ENCODE peak calls at places on chromosomes 16 and 17, in nine cellular contexts. I is foreskin keratinocyte; T is RWPE1; Y is A549; U is CD8-positive, alpha-beta memory T cell; K is lung; H is hepatocyte; W is substantia nigra; E is heart right ventricle. J is an unnamed sample.

GRCh38 chr17:35244345-35245195 is 1.7 kb downstream of the SLFN5 start:
- DNase-seq in U (peak), W (no peak), H (peak), E (peak), I (peak), K (peak), T (peak), Y (peak), J (peak)

GRCh38 chr17:80539022-80539421 is 5.6 kb upstream of the RPTOR start:
- DNase-seq in I (no peak), E (no peak), Y (peak), K (no peak), T (no peak), H (no peak), U (no peak), W (no peak), J (no peak)

GRCh38 chr17:38338053-38338452 is 5.7 kb downstream of the GPR179 start:
- DNase-seq in E (no peak), U (no peak), W (no peak), T (no peak), I (no peak), H (no peak), Y (no peak), K (no peak), J (no peak)

GRCh38 chr16:87956169-87956770 is 5.0 kb downstream of the BANP start:
- DNase-seq in W (no peak), K (no peak), E (no peak), Y (no peak), I (no peak), T (no peak), U (peak), H (peak), J (peak)

GRCh38 chr17:1009411-1010085 is 12.6 kb downstream of the TIMM22 start:
- DNase-seq in U (no peak), K (no peak), T (no peak), E (no peak), W (no peak), H (no peak), I (no peak), Y (no peak), J (no peak)

GRCh38 chr17:17700251-17700969 is 19.2 kb downstream of the RAI1 start:
- DNase-seq in I (no peak), K (no peak), E (peak), H (no peak), T (no peak), U (no peak), Y (no peak), W (no peak), J (no peak)

GRCh38 chr17:30228011-30228410 is 7.5 kb downstream of the SLC6A4 start:
- DNase-seq in U (no peak), I (no peak), E (no peak), T (no peak), K (no peak), Y (no peak), W (no peak), H (no peak), J (no peak)

GRCh38 chr16:83968891-83969672 is 1.0 kb downstream of the NECAB2 start:
- DNase-seq in E (no peak), U (no peak), I (no peak), K (no peak), T (no peak), Y (no peak), H (no peak), W (no peak), J (no peak)

GRCh38 chr17:43399839-43400328 is 1.1 kb downstream of the ARL4D start:
- DNase-seq in H (no peak), E (no peak), Y (no peak), U (no peak), W (no peak), T (no peak), K (no peak), I (no peak), J (no peak)

GRCh38 chr17:37478187-37478586 is 11.5 kb upstream of the DUSP14 start:
- DNase-seq in H (no peak), K (no peak), I (peak), U (no peak), W (no peak), E (peak), Y (no peak), T (no peak), J (no peak)

GRCh38 chr17:66994943-66995535 is 30.5 kb downstream of the CACNG4 start:
- DNase-seq in W (no peak), K (no peak), I (no peak), T (no peak), Y (no peak), H (no peak), E (no peak), U (no peak), J (no peak)

GRCh38 chr17:57278740-57279387 is 22.5 kb downstream of the MSI2 start:
- DNase-seq in Y (no peak), I (no peak), U (no peak), W (no peak), E (no peak), H (no peak), K (no peak), T (no peak), J (no peak)

GRCh38 chr17:57277923-57278604 is 21.7 kb downstream of the MSI2 start:
- DNase-seq in U (no peak), W (no peak), E (no peak), H (no peak), K (no peak), T (no peak), Y (no peak), I (no peak), J (peak)

GRCh38 chr17:57276621-57277020 is 20.3 kb downstream of the MSI2 start:
- DNase-seq in E (no peak), I (no peak), H (no peak), Y (no peak), K (no peak), W (peak), T (no peak), U (no peak), J (no peak)

GRCh38 chr17:57281887-57282653 is 25.7 kb downstream of the MSI2 start:
- DNase-seq in W (no peak), E (no peak), I (no peak), K (no peak), Y (no peak), U (peak), H (no peak), T (no peak), J (peak)

DNA sequence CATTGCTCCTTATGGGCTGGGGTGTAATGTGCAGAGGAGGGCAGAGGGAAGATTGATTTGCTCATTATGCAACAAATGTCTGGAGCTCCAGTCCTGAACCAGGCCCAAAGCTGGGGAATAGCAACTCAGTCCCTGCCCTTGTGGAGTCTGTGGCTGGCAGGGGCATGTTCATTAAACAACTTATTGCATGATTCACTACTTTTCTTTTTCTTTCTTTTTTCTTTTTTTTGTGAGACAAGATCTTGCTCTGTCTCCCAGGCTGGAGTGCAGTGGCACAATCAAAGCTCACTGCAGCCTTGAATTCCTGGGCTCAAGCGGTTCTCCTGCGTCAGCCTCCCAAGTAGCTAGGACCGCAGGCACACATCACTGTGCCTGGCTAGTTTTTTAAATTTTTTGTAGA is 23.1 kb downstream of the MSI2 start:
- DNase-seq in E (no peak), T (no peak), H (no peak), K (no peak), I (no peak), Y (no peak), U (no peak), W (no peak), J (no peak)
- H3K27ac ChIP-seq in E (no peak), T (no peak), H (no peak), K (no peak), I (no peak), Y (no peak), U (no peak), W (no peak), J (peak)

GRCh38 chr17:64399767-64400156 is 9.1 kb upstream of the PECAM1 start:
- DNase-seq in U (no peak), T (no peak), W (no peak), I (no peak), K (no peak), Y (no peak), E (no peak), H (no peak), J (no peak)

GRCh38 chr17:64401244-64401860 is 10.7 kb upstream of the PECAM1 start:
- DNase-seq in K (no peak), I (no peak), H (no peak), Y (no peak), U (no peak), W (no peak), T (no peak), E (no peak), J (no peak)

GRCh38 chr17:64399071-64399766 is 8.6 kb upstream of the PECAM1 start:
- DNase-seq in T (peak), K (no peak), W (no peak), U (no peak), H (no peak), E (no peak), I (no peak), Y (no peak), J (no peak)

GRCh38 chr17:64401941-64402340 is 11.3 kb upstream of the PECAM1 start:
- DNase-seq in T (no peak), U (no peak), W (no peak), Y (no peak), K (no peak), I (no peak), E (no peak), H (no peak), J (no peak)

DNA sequence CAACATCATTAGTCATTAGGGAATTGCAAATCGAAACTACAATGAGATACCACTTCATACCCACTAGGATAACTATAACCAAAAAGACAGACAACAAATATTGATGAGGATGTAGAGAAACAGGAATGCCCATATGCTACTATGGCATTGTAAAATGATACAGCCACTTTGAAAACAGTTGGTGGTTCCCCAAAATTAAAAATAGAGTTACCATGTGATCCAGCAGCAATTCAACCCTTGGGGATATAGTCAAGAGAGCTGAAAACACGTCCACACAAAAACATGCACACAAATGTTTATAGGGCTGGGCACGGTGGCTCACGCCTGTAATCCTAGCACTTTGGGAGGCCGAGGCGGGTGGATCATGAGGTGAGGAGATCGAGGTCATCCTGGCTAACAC is 10.0 kb upstream of the PECAM1 start:
- DNase-seq in W (no peak), T (no peak), E (no peak), Y (no peak), I (no peak), K (no peak), U (no peak), H (no peak), J (no peak)
- H3K27ac ChIP-seq in W (no peak), T (peak), E (no peak), Y (no peak), I (no peak), K (no peak), U (no peak), H (no peak), J (no peak)

GRCh38 chr16:4272114-4272954 is 489 bp downstream of the TFAP4 start:
- DNase-seq in K (peak), I (no peak), T (peak), W (peak), Y (peak), H (peak), E (peak), U (peak), J (peak)

GRCh38 chr16:4271176-4272113 is 1.4 kb downstream of the TFAP4 start:
- DNase-seq in U (peak), E (peak), Y (peak), H (peak), T (peak), W (peak), I (peak), K (peak), J (peak)

GRCh38 chr16:4273858-4274291 is 1.1 kb upstream of the TFAP4 start:
- DNase-seq in Y (peak), W (peak), U (no peak), K (peak), H (peak), I (peak), E (peak), T (peak), J (peak)

GRCh38 chr16:4270091-4270490 is 2.7 kb downstream of the TFAP4 start:
- DNase-seq in I (no peak), U (no peak), T (no peak), W (no peak), H (no peak), K (no peak), Y (no peak), E (no peak), J (no peak)

GRCh38 chr16:4270595-4270994 is 2.2 kb downstream of the TFAP4 start:
- DNase-seq in Y (no peak), H (no peak), T (no peak), K (no peak), W (peak), U (no peak), E (no peak), I (no peak), J (no peak)
- H3K27ac ChIP-seq in Y (peak), H (peak), T (peak), K (no peak), W (no peak), U (peak), E (no peak), I (no peak), J (peak)

DNA sequence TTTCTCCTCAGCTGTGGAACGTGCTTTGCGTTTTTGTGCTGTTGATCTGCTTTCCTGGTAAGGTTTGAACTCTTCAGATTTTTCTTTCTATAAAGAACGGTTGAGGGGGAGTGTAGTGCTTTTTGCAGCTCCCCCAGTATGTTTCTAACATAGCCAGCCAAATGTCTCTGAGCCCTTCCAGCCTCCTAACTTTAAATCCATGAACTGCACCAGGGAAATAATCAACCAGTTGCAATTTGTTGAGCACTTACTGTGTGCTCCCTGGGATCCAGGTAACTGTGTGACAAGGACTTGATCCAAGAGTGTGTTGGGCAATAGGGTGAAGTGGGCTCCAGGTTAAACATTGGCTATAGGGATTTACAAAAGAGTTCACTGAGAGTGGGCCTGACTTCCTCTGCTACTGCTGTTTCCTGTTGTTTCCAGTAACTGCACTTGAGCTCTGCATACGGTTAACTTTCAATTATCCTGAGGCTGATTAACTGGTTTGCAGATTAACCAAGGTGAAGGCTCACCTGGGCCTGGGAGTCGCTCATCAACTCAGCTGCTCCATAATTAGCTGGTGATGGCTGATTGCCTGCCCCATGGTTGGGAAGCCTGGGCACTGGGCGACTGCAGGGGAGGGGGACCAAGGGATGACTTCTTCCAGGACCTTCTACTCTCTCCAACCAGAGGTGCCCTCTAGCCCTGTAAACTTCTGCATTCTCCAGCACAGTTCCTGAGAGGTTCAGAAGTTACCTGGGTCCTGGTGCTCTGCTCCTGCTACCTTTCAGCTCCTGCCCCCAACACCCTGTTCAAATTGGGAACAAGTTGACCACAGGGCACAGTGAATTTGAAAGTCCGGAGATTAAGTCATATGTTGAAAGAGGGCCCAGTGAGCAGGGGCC is 19.5 kb downstream of the HLF start:
- DNase-seq in U (no peak), T (no peak), H (no peak), K (peak), W (no peak), Y (no peak), E (no peak), I (no peak), J (no peak)
- H3K27ac ChIP-seq in U (no peak), T (peak), H (peak), K (peak), W (no peak), Y (peak), E (peak), I (no peak), J (no peak)

GRCh38 chr16:17294856-17295255 is 175.9 kb downstream of the XYLT1 start:
- DNase-seq in U (no peak), I (no peak), K (no peak), E (no peak), Y (no peak), W (no peak), H (no peak), T (no peak), J (no peak)
- H3K27ac ChIP-seq in U (no peak), I (no peak), K (no peak), E (no peak), Y (no peak), W (no peak), H (no peak), T (no peak), J (no peak)

GRCh38 chr16:67403976-67404555 is 10.8 kb upstream of the TPPP3 start:
- DNase-seq in E (no peak), W (no peak), Y (no peak), K (no peak), I (no peak), U (no peak), H (no peak), T (no peak), J (no peak)
- H3K27ac ChIP-seq in E (no peak), W (no peak), Y (no peak), K (peak), I (peak), U (no peak), H (peak), T (no peak), J (no peak)

GRCh38 chr17:15038656-15039055 is 226.5 kb downstream of the PMP22 start:
- DNase-seq in U (no peak), K (no peak), T (peak), W (no peak), H (no peak), E (no peak), Y (no peak), I (peak), J (no peak)
- H3K27ac ChIP-seq in U (no peak), K (peak), T (no peak), W (no peak), H (no peak), E (no peak), Y (no peak), I (peak), J (no peak)

J was measured in DND-41.